ENCODE peak calls at places on chromosomes 7 and 10, in seven cellular contexts. D is GM12878, N is HepG2, Z is SK-N-SH, W is H1, P is K562, V is GM12891. G is an unnamed sample.

GRCh38 chr7:54738737-54739136 is 20.3 kb downstream of the SEC61G start:
- DNase-seq in P (no peak), V (no peak), W (no peak), D (no peak), N (no peak), Z (peak), G (no peak)

GRCh38 chr7:7696458-7697119 is 21.8 kb downstream of the RPA3 start:
- DNase-seq in W (no peak), V (no peak), P (no peak), N (peak), D (no peak), Z (no peak), G (no peak)

GRCh38 chr7:85851571-85852193 is 664.8 kb upstream of the SEMA3D start:
- DNase-seq in Z (peak), N (peak), V (no peak), W (no peak), D (no peak), P (peak), G (no peak)

GRCh38 chr10:117514971-117515370 is 27.6 kb upstream of the EMX2 start:
- DNase-seq in D (no peak), V (no peak), Z (no peak), W (peak), P (no peak), N (no peak), G (no peak)

GRCh38 chr10:47248436-47249090 is 51.4 kb upstream of the GDF10 start:
- DNase-seq in W (peak), V (no peak), P (no peak), D (no peak), N (no peak), Z (no peak), G (no peak)

GRCh38 chr10:14705548-14706234 is 69.0 kb downstream of the FAM107B start:
- DNase-seq in W (no peak), V (no peak), N (no peak), P (no peak), Z (no peak), D (no peak), G (no peak)

GRCh38 chr10:79159141-79159619 is 90.4 kb downstream of the ZMIZ1 start:
- DNase-seq in V (no peak), P (no peak), D (no peak), Z (peak), W (no peak), N (no peak), G (no peak)

GRCh38 chr7:131327626-131328386 is at the start of gene MKLN1:
- DNase-seq in N (peak), D (peak), P (peak), Z (peak), V (peak), W (peak), G (peak)

GRCh38 chr10:77799352-77799751 is 127.2 kb downstream of the DLG5 start:
- DNase-seq in Z (no peak), V (no peak), P (no peak), N (no peak), D (no peak), W (no peak), G (no peak)

GRCh38 chr7:44650772-44651171 is 44.3 kb downstream of the OGDH start:
- DNase-seq in V (no peak), D (no peak), Z (no peak), N (no peak), W (no peak), P (no peak), G (no peak)

GRCh38 chr10:128062837-128063563 is 63.2 kb downstream of the MKI67 start:
- DNase-seq in W (no peak), P (peak), D (peak), Z (no peak), N (no peak), V (no peak), G (no peak)

GRCh38 chr7:31764457-31764856 is 77.4 kb downstream of the PPP1R17 start:
- DNase-seq in W (no peak), D (no peak), N (no peak), P (no peak), V (no peak), Z (no peak), G (no peak)

GRCh38 chr10:108872854-108873253 is 1050.5 kb downstream of the XPNPEP1 start:
- DNase-seq in P (no peak), D (no peak), Z (no peak), V (no peak), N (no peak), W (no peak), G (no peak)

GRCh38 chr10:116490028-116490662 is 55.6 kb upstream of the PNLIP start:
- DNase-seq in P (peak), W (no peak), N (peak), V (no peak), Z (peak), D (no peak), G (no peak)

GRCh38 chr7:35450456-35450855 is 196.6 kb upstream of the TBX20 start:
- DNase-seq in N (no peak), P (no peak), Z (no peak), W (no peak), D (no peak), V (no peak), G (no peak)

GRCh38 chr10:14844948-14845347 is 6.8 kb downstream of the HSPA14 start:
- DNase-seq in Z (no peak), W (no peak), D (no peak), V (no peak), N (no peak), P (peak), G (no peak)

GRCh38 chr10:69086131-69086530 is 1.8 kb upstream of the SRGN start:
- DNase-seq in W (no peak), D (no peak), P (peak), N (no peak), Z (no peak), V (no peak), G (no peak)

GRCh38 chr10:113735913-113736312 is 15.6 kb upstream of the PLEKHS1 start:
- DNase-seq in W (no peak), P (no peak), D (no peak), V (no peak), N (peak), Z (no peak), G (no peak)

GRCh38 chr10:14330390-14331071 is at the start of gene FRMD4A:
- DNase-seq in Z (peak), W (no peak), P (no peak), V (no peak), N (no peak), D (no peak), G (no peak)

GRCh38 chr7:112646787-112647186 is 143.4 kb downstream of the TMEM168 start:
- DNase-seq in N (peak), D (no peak), W (peak), P (peak), V (no peak), Z (no peak), G (no peak)

GRCh38 chr7:158446281-158446680 is 141.3 kb downstream of the PTPRN2 start:
- DNase-seq in P (no peak), Z (no peak), V (no peak), D (no peak), W (no peak), N (no peak), G (no peak)

GRCh38 chr10:94546616-94547175 is 1.1 kb downstream of the HELLS start:
- DNase-seq in N (no peak), W (no peak), V (no peak), P (peak), Z (peak), D (peak), G (no peak)

GRCh38 chr10:113475381-113475807 is 77.5 kb upstream of the HABP2 start:
- DNase-seq in N (no peak), Z (no peak), P (no peak), V (no peak), D (no peak), W (no peak), G (no peak)

GRCh38 chr10:87585565-87586514 is 73.8 kb upstream of the PAPSS2 start:
- DNase-seq in N (peak), D (no peak), W (no peak), V (no peak), P (peak), Z (no peak), G (no peak)

GRCh38 chr10:13788701-13789447 is 202.1 kb downstream of the PRPF18 start:
- DNase-seq in V (no peak), W (no peak), D (no peak), N (no peak), P (no peak), Z (no peak), G (no peak)

GRCh38 chr10:52004342-52004949 is 305.1 kb upstream of the CSTF2T start:
- DNase-seq in D (no peak), N (peak), P (peak), W (no peak), V (peak), Z (peak), G (no peak)

GRCh38 chr7:114924066-114924712 is 2.3 kb downstream of the MDFIC start:
- DNase-seq in V (no peak), N (no peak), D (no peak), Z (no peak), P (no peak), W (no peak), G (no peak)

GRCh38 chr7:47145326-47145725 is 436.6 kb downstream of the TNS3 start:
- DNase-seq in Z (no peak), P (peak), N (no peak), V (no peak), D (no peak), W (no peak), G (no peak)

GRCh38 chr7:140673063-140673769 is 471 bp downstream of the ADCK2 start:
- DNase-seq in P (peak), N (no peak), V (peak), Z (peak), W (peak), D (no peak), G (peak)

GRCh38 chr7:45026984-45027773 is 27.2 kb downstream of the CCM2 start:
- DNase-seq in W (no peak), D (peak), V (no peak), Z (no peak), N (peak), P (no peak), G (no peak)

GRCh38 chr10:45181483-45181882 is 133.9 kb downstream of the OR13A1 start:
- DNase-seq in V (no peak), N (no peak), D (no peak), P (no peak), W (no peak), Z (no peak), G (no peak)

GRCh38 chr10:31322647-31323046 is 3.6 kb downstream of the ZEB1 start:
- DNase-seq in P (no peak), D (no peak), N (no peak), Z (peak), W (no peak), V (no peak), G (no peak)

GRCh38 chr7:154423219-154423618 is 371.0 kb downstream of the DPP6 start:
- DNase-seq in P (no peak), Z (no peak), W (no peak), V (no peak), D (no peak), N (no peak), G (no peak)

GRCh38 chr10:123455861-123456260 is 210.3 kb upstream of the GPR26 start:
- DNase-seq in V (no peak), D (no peak), Z (no peak), P (no peak), W (no peak), N (peak), G (no peak)

DNA sequence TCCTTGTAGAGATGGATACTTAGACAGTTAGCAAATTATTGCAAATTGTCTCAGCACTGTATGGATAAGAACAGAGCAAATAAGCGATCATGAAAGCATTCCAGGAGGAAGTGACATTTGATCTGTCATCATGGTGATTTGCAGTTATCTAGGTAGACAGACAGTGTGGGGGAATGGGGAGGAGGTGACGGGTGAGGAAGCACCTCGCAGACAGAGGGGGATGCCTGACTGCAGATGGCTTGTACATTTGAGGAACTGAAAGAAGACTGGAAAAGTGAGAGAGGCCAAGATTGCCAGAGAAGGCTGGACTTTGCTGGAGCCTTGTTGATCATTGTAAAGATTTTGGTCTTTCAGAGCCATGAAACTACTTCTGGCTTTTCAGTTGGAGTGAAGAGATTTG is 318.2 kb upstream of the CELF2 start:
- DNase-seq in P (no peak), V (peak), N (no peak), W (no peak), D (no peak), Z (no peak), G (no peak)
- TF ChIP-seq TAF1 in P (no peak), V (no peak), N (no peak), W (no peak), D (no peak), Z (no peak), G (no peak)

GRCh38 chr10:98422182-98422581 is 7.2 kb upstream of the PYROXD2 start:
- DNase-seq in D (no peak), N (no peak), P (no peak), W (no peak), V (no peak), Z (no peak), G (no peak)
- TF ChIP-seq TAF1 in D (no peak), N (no peak), P (no peak), W (no peak), V (no peak), Z (no peak), G (no peak)

GRCh38 chr10:101322266-101323151 is 31.5 kb upstream of the BTRC start:
- DNase-seq in P (no peak), V (no peak), N (no peak), D (no peak), W (no peak), Z (peak), G (no peak)
- TF ChIP-seq TAF1 in P (no peak), V (no peak), N (no peak), D (no peak), W (no peak), Z (no peak), G (no peak)

GRCh38 chr10:111595173-111595572 is 518.3 kb downstream of the ADRA2A start:
- DNase-seq in Z (no peak), D (no peak), N (no peak), V (no peak), P (no peak), W (no peak), G (no peak)

GRCh38 chr10:111598433-111599059 is 521.7 kb downstream of the ADRA2A start:
- DNase-seq in V (peak), P (peak), D (peak), N (peak), W (peak), Z (peak), G (peak)

GRCh38 chr10:111600772-111601171 is 523.9 kb downstream of the ADRA2A start:
- DNase-seq in P (no peak), W (no peak), V (no peak), N (no peak), D (no peak), Z (no peak), G (no peak)
- TF ChIP-seq TAF1 in P (no peak), W (no peak), V (no peak), N (no peak), D (no peak), Z (no peak), G (no peak)

GRCh38 chr7:137925754-137926153 is 76.1 kb downstream of the CREB3L2 start:
- DNase-seq in P (no peak), W (no peak), D (no peak), V (no peak), N (no peak), Z (no peak), G (no peak)

GRCh38 chr7:137923380-137923779 is 76.6 kb upstream of the DGKI start:
- DNase-seq in D (no peak), P (no peak), V (no peak), N (no peak), Z (no peak), W (no peak), G (no peak)

GRCh38 chr7:137928626-137929025 is 73.3 kb downstream of the CREB3L2 start:
- DNase-seq in P (no peak), N (no peak), D (no peak), Z (no peak), V (no peak), W (no peak), G (no peak)

GRCh38 chr7:137927386-137927785 is 74.5 kb downstream of the CREB3L2 start:
- DNase-seq in P (no peak), D (no peak), W (no peak), V (no peak), N (no peak), Z (no peak), G (no peak)

GRCh38 chr7:137925091-137925490 is 76.8 kb downstream of the CREB3L2 start:
- DNase-seq in V (no peak), P (no peak), W (no peak), N (no peak), Z (no peak), D (no peak), G (no peak)
- TF ChIP-seq TAF1 in V (no peak), P (no peak), W (no peak), N (no peak), Z (no peak), D (no peak), G (no peak)